ENCODE peak calls at places on chromosomes 16 and 17, in ten cellular contexts. One of them, this sample, is unnamed.

GRCh38 chr16:88393034-88393433 is 10.3 kb downstream of the ZNF469 start:
- DNase-seq in left lung: no peak
- DNase-seq in body of pancreas: no peak
- DNase-seq in left kidney: peak
- DNase-seq in psoas muscle: peak
- DNase-seq in Peyer's patch: no peak
- DNase-seq in mesenchymal stem cell: no peak
- DNase-seq in fibroblast of the conjunctiva: no peak
- DNase-seq in naive B cell: no peak
- DNase-seq in kidney tubule cell: peak
- DNase-seq in this sample: peak

GRCh38 chr17:40031706-40032105 is 16.5 kb downstream of the CSF3 start:
- DNase-seq in Peyer's patch: no peak
- DNase-seq in left lung: no peak
- DNase-seq in left kidney: no peak
- DNase-seq in mesenchymal stem cell: no peak
- DNase-seq in body of pancreas: no peak
- DNase-seq in kidney tubule cell: no peak
- DNase-seq in psoas muscle: no peak
- DNase-seq in naive B cell: no peak
- DNase-seq in fibroblast of the conjunctiva: no peak
- DNase-seq in this sample: no peak

GRCh38 chr16:28865289-28865688 is 1.6 kb downstream of the SH2B1 start:
- DNase-seq in psoas muscle: no peak
- DNase-seq in Peyer's patch: no peak
- DNase-seq in fibroblast of the conjunctiva: no peak
- DNase-seq in naive B cell: no peak
- DNase-seq in mesenchymal stem cell: no peak
- DNase-seq in body of pancreas: no peak
- DNase-seq in left kidney: no peak
- DNase-seq in left lung: no peak
- DNase-seq in kidney tubule cell: no peak
- DNase-seq in this sample: no peak

GRCh38 chr16:84715854-84716253 is 16.1 kb downstream of the USP10 start:
- DNase-seq in kidney tubule cell: no peak
- DNase-seq in mesenchymal stem cell: no peak
- DNase-seq in psoas muscle: no peak
- DNase-seq in naive B cell: no peak
- DNase-seq in body of pancreas: no peak
- DNase-seq in left kidney: no peak
- DNase-seq in fibroblast of the conjunctiva: no peak
- DNase-seq in Peyer's patch: no peak
- DNase-seq in left lung: no peak
- DNase-seq in this sample: no peak

GRCh38 chr17:63571632-63572310 is 21.5 kb downstream of the DCAF7 start:
- DNase-seq in body of pancreas: no peak
- DNase-seq in left lung: no peak
- DNase-seq in Peyer's patch: no peak
- DNase-seq in psoas muscle: no peak
- DNase-seq in naive B cell: no peak
- DNase-seq in kidney tubule cell: peak
- DNase-seq in left kidney: no peak
- DNase-seq in mesenchymal stem cell: peak
- DNase-seq in fibroblast of the conjunctiva: no peak
- DNase-seq in this sample: no peak

GRCh38 chr17:73695035-73695738 is 50.9 kb upstream of the SDK2 start:
- DNase-seq in body of pancreas: no peak
- DNase-seq in naive B cell: no peak
- DNase-seq in left lung: no peak
- DNase-seq in fibroblast of the conjunctiva: no peak
- DNase-seq in Peyer's patch: no peak
- DNase-seq in psoas muscle: no peak
- DNase-seq in left kidney: no peak
- DNase-seq in kidney tubule cell: no peak
- DNase-seq in mesenchymal stem cell: no peak
- DNase-seq in this sample: no peak

GRCh38 chr17:81553018-81553615 is 964 bp upstream of the FAAP100 start:
- DNase-seq in kidney tubule cell: peak
- DNase-seq in fibroblast of the conjunctiva: peak
- DNase-seq in naive B cell: peak
- DNase-seq in left lung: peak
- DNase-seq in mesenchymal stem cell: peak
- DNase-seq in left kidney: peak
- DNase-seq in Peyer's patch: peak
- DNase-seq in psoas muscle: peak
- DNase-seq in body of pancreas: peak
- DNase-seq in this sample: peak

GRCh38 chr16:21656795-21657768 is 4.7 kb upstream of the IGSF6 start:
- DNase-seq in fibroblast of the conjunctiva: peak
- DNase-seq in body of pancreas: peak
- DNase-seq in mesenchymal stem cell: peak
- DNase-seq in left kidney: peak
- DNase-seq in naive B cell: peak
- DNase-seq in psoas muscle: no peak
- DNase-seq in left lung: no peak
- DNase-seq in kidney tubule cell: peak
- DNase-seq in Peyer's patch: peak
- DNase-seq in this sample: no peak

GRCh38 chr16:7246578-7246977 is 86.1 kb upstream of the RBFOX1 start:
- DNase-seq in left lung: no peak
- DNase-seq in naive B cell: no peak
- DNase-seq in Peyer's patch: no peak
- DNase-seq in left kidney: peak
- DNase-seq in mesenchymal stem cell: no peak
- DNase-seq in kidney tubule cell: no peak
- DNase-seq in body of pancreas: no peak
- DNase-seq in fibroblast of the conjunctiva: no peak
- DNase-seq in psoas muscle: no peak
- DNase-seq in this sample: no peak

GRCh38 chr17:48795444-48796162 is 21.4 kb downstream of the TTLL6 start:
- DNase-seq in fibroblast of the conjunctiva: peak
- DNase-seq in body of pancreas: peak
- DNase-seq in left kidney: peak
- DNase-seq in mesenchymal stem cell: peak
- DNase-seq in Peyer's patch: no peak
- DNase-seq in left lung: no peak
- DNase-seq in psoas muscle: no peak
- DNase-seq in kidney tubule cell: peak
- DNase-seq in naive B cell: no peak
- DNase-seq in this sample: no peak

GRCh38 chr16:83701494-83701893 is 106.3 kb upstream of the HSBP1 start:
- DNase-seq in naive B cell: no peak
- DNase-seq in psoas muscle: peak
- DNase-seq in left kidney: peak
- DNase-seq in body of pancreas: peak
- DNase-seq in fibroblast of the conjunctiva: no peak
- DNase-seq in mesenchymal stem cell: peak
- DNase-seq in left lung: no peak
- DNase-seq in kidney tubule cell: peak
- DNase-seq in Peyer's patch: no peak
- DNase-seq in this sample: no peak

GRCh38 chr17:81565231-81565630 is 13.1 kb upstream of the FAAP100 start:
- DNase-seq in left lung: no peak
- DNase-seq in left kidney: no peak
- DNase-seq in fibroblast of the conjunctiva: no peak
- DNase-seq in naive B cell: no peak
- DNase-seq in Peyer's patch: no peak
- DNase-seq in kidney tubule cell: no peak
- DNase-seq in body of pancreas: no peak
- DNase-seq in psoas muscle: no peak
- DNase-seq in mesenchymal stem cell: no peak
- DNase-seq in this sample: no peak

GRCh38 chr16:56353054-56353921 is 72.1 kb downstream of the AMFR start:
- DNase-seq in psoas muscle: no peak
- DNase-seq in left kidney: no peak
- DNase-seq in kidney tubule cell: no peak
- DNase-seq in body of pancreas: no peak
- DNase-seq in fibroblast of the conjunctiva: no peak
- DNase-seq in left lung: peak
- DNase-seq in mesenchymal stem cell: no peak
- DNase-seq in Peyer's patch: no peak
- DNase-seq in naive B cell: no peak
- DNase-seq in this sample: peak

GRCh38 chr16:68444058-68444657 is 4.2 kb downstream of the SMPD3 start:
- DNase-seq in left lung: no peak
- DNase-seq in Peyer's patch: no peak
- DNase-seq in body of pancreas: peak
- DNase-seq in left kidney: peak
- DNase-seq in mesenchymal stem cell: peak
- DNase-seq in psoas muscle: no peak
- DNase-seq in naive B cell: no peak
- DNase-seq in kidney tubule cell: peak
- DNase-seq in fibroblast of the conjunctiva: no peak
- DNase-seq in this sample: no peak

GRCh38 chr17:42289863-42290165 is 1.5 kb downstream of the STAT5A start:
- DNase-seq in kidney tubule cell: no peak
- DNase-seq in Peyer's patch: peak
- DNase-seq in psoas muscle: no peak
- DNase-seq in mesenchymal stem cell: no peak
- DNase-seq in left lung: no peak
- DNase-seq in naive B cell: no peak
- DNase-seq in body of pancreas: no peak
- DNase-seq in fibroblast of the conjunctiva: no peak
- DNase-seq in left kidney: no peak
- DNase-seq in this sample: peak

GRCh38 chr16:83356266-83356665 is 451.5 kb upstream of the HSBP1 start:
- DNase-seq in naive B cell: no peak
- DNase-seq in kidney tubule cell: peak
- DNase-seq in fibroblast of the conjunctiva: peak
- DNase-seq in left kidney: peak
- DNase-seq in psoas muscle: no peak
- DNase-seq in mesenchymal stem cell: peak
- DNase-seq in Peyer's patch: no peak
- DNase-seq in left lung: no peak
- DNase-seq in body of pancreas: peak
- DNase-seq in this sample: no peak

GRCh38 chr17:66494023-66494803 is 191.8 kb downstream of the PRKCA start:
- DNase-seq in naive B cell: no peak
- DNase-seq in left lung: no peak
- DNase-seq in Peyer's patch: no peak
- DNase-seq in body of pancreas: no peak
- DNase-seq in kidney tubule cell: peak
- DNase-seq in fibroblast of the conjunctiva: peak
- DNase-seq in psoas muscle: no peak
- DNase-seq in left kidney: no peak
- DNase-seq in mesenchymal stem cell: peak
- DNase-seq in this sample: no peak

GRCh38 chr16:70552675-70553074 is 29.1 kb downstream of the SF3B3 start:
- DNase-seq in kidney tubule cell: no peak
- DNase-seq in mesenchymal stem cell: peak
- DNase-seq in left kidney: no peak
- DNase-seq in naive B cell: no peak
- DNase-seq in body of pancreas: no peak
- DNase-seq in left lung: no peak
- DNase-seq in Peyer's patch: no peak
- DNase-seq in psoas muscle: no peak
- DNase-seq in fibroblast of the conjunctiva: no peak
- DNase-seq in this sample: no peak

GRCh38 chr16:49497466-49497865 is 123.9 kb downstream of the C16orf78 start:
- DNase-seq in kidney tubule cell: no peak
- DNase-seq in left lung: peak
- DNase-seq in left kidney: no peak
- DNase-seq in naive B cell: no peak
- DNase-seq in Peyer's patch: no peak
- DNase-seq in psoas muscle: no peak
- DNase-seq in body of pancreas: no peak
- DNase-seq in mesenchymal stem cell: no peak
- DNase-seq in fibroblast of the conjunctiva: no peak
- DNase-seq in this sample: no peak

GRCh38 chr16:67993207-67994036 is 5.9 kb downstream of the DPEP2 start:
- DNase-seq in Peyer's patch: peak
- DNase-seq in naive B cell: peak
- DNase-seq in left kidney: peak
- DNase-seq in psoas muscle: peak
- DNase-seq in body of pancreas: peak
- DNase-seq in kidney tubule cell: peak
- DNase-seq in left lung: peak
- DNase-seq in mesenchymal stem cell: peak
- DNase-seq in fibroblast of the conjunctiva: peak
- DNase-seq in this sample: peak

GRCh38 chr17:67364847-67365761 is 1.3 kb downstream of the PSMD12 start:
- DNase-seq in fibroblast of the conjunctiva: no peak
- DNase-seq in psoas muscle: no peak
- DNase-seq in left lung: no peak
- DNase-seq in body of pancreas: no peak
- DNase-seq in naive B cell: no peak
- DNase-seq in Peyer's patch: no peak
- DNase-seq in left kidney: no peak
- DNase-seq in kidney tubule cell: no peak
- DNase-seq in mesenchymal stem cell: no peak
- DNase-seq in this sample: peak

GRCh38 chr17:61495161-61495857 is 43.1 kb downstream of the TBX4 start:
- DNase-seq in left lung: no peak
- DNase-seq in body of pancreas: no peak
- DNase-seq in Peyer's patch: no peak
- DNase-seq in mesenchymal stem cell: peak
- DNase-seq in left kidney: no peak
- DNase-seq in kidney tubule cell: no peak
- DNase-seq in fibroblast of the conjunctiva: peak
- DNase-seq in naive B cell: no peak
- DNase-seq in psoas muscle: no peak
- DNase-seq in this sample: no peak

GRCh38 chr16:48212033-48212432 is 32.1 kb upstream of the LONP2 start:
- DNase-seq in psoas muscle: no peak
- DNase-seq in left kidney: no peak
- DNase-seq in body of pancreas: no peak
- DNase-seq in left lung: no peak
- DNase-seq in mesenchymal stem cell: no peak
- DNase-seq in fibroblast of the conjunctiva: no peak
- DNase-seq in Peyer's patch: no peak
- DNase-seq in kidney tubule cell: no peak
- DNase-seq in naive B cell: no peak
- DNase-seq in this sample: no peak

GRCh38 chr16:49588061-49588460 is 214.5 kb downstream of the C16orf78 start:
- DNase-seq in psoas muscle: no peak
- DNase-seq in left kidney: no peak
- DNase-seq in fibroblast of the conjunctiva: no peak
- DNase-seq in Peyer's patch: no peak
- DNase-seq in mesenchymal stem cell: no peak
- DNase-seq in kidney tubule cell: no peak
- DNase-seq in body of pancreas: no peak
- DNase-seq in naive B cell: no peak
- DNase-seq in left lung: no peak
- DNase-seq in this sample: no peak

GRCh38 chr16:3249020-3249419 is 7.4 kb downstream of the MEFV start:
- DNase-seq in body of pancreas: no peak
- DNase-seq in Peyer's patch: no peak
- DNase-seq in left kidney: no peak
- DNase-seq in fibroblast of the conjunctiva: no peak
- DNase-seq in naive B cell: no peak
- DNase-seq in kidney tubule cell: no peak
- DNase-seq in psoas muscle: no peak
- DNase-seq in mesenchymal stem cell: no peak
- DNase-seq in left lung: no peak
- DNase-seq in this sample: no peak

GRCh38 chr17:77619851-77620250 is 338.7 kb upstream of the TNRC6C start:
- DNase-seq in body of pancreas: no peak
- DNase-seq in mesenchymal stem cell: peak
- DNase-seq in Peyer's patch: no peak
- DNase-seq in kidney tubule cell: peak
- DNase-seq in left kidney: no peak
- DNase-seq in naive B cell: no peak
- DNase-seq in psoas muscle: no peak
- DNase-seq in fibroblast of the conjunctiva: peak
- DNase-seq in left lung: no peak
- DNase-seq in this sample: no peak

GRCh38 chr16:50393461-50394214 is 24.9 kb upstream of the BRD7 start:
- DNase-seq in left kidney: peak
- DNase-seq in kidney tubule cell: no peak
- DNase-seq in Peyer's patch: no peak
- DNase-seq in naive B cell: no peak
- DNase-seq in fibroblast of the conjunctiva: no peak
- DNase-seq in left lung: no peak
- DNase-seq in mesenchymal stem cell: no peak
- DNase-seq in body of pancreas: no peak
- DNase-seq in psoas muscle: no peak
- DNase-seq in this sample: no peak

This sample was measured in gastrocnemius medialis.